ENCODE peak calls at places on chromosomes 6 and 20, in five cellular contexts. One of them, this sample, is unnamed.

GRCh38 chr6:5855787-5856186 is 150.9 kb downstream of the NRN1 start:
- DNase-seq in A549: no peak
- DNase-seq in aorta: no peak
- DNase-seq in NCI-H460: no peak
- DNase-seq in activated gamma-delta T cell treated with Interleukin-2 at 50 U/mL for 16 hours: no peak
- DNase-seq in this sample: peak; percentile 37

GRCh38 chr20:40591104-40591503 is 97.9 kb downstream of the MAFB start:
- DNase-seq in A549: no peak
- DNase-seq in aorta: no peak
- DNase-seq in NCI-H460: no peak
- DNase-seq in activated gamma-delta T cell treated with Interleukin-2 at 50 U/mL for 16 hours: no peak
- DNase-seq in this sample: no peak

GRCh38 chr20:63659370-63659769 is 1.3 kb downstream of the RTEL1 start:
- DNase-seq in A549: no peak
- DNase-seq in aorta: no peak
- DNase-seq in NCI-H460: no peak
- DNase-seq in activated gamma-delta T cell treated with Interleukin-2 at 50 U/mL for 16 hours: no peak
- DNase-seq in this sample: no peak

GRCh38 chr6:160146454-160147145 is 25.0 kb downstream of the SLC22A1 start:
- DNase-seq in A549: no peak
- DNase-seq in aorta: no peak
- DNase-seq in NCI-H460: no peak
- DNase-seq in activated gamma-delta T cell treated with Interleukin-2 at 50 U/mL for 16 hours: no peak
- DNase-seq in this sample: no peak

GRCh38 chr6:88663801-88664200 is 299.6 kb downstream of the RNGTT start:
- DNase-seq in A549: no peak
- DNase-seq in aorta: no peak
- DNase-seq in NCI-H460: no peak
- DNase-seq in activated gamma-delta T cell treated with Interleukin-2 at 50 U/mL for 16 hours: no peak
- DNase-seq in this sample: no peak

GRCh38 chr20:38542994-38543906 is 37.7 kb upstream of the ADIG start:
- DNase-seq in A549: no peak
- DNase-seq in aorta: no peak
- DNase-seq in NCI-H460: no peak
- DNase-seq in activated gamma-delta T cell treated with Interleukin-2 at 50 U/mL for 16 hours: no peak
- DNase-seq in this sample: no peak

GRCh38 chr20:45359406-45360148 is 3.4 kb upstream of the SYS1 start:
- DNase-seq in A549: no peak
- DNase-seq in aorta: no peak
- DNase-seq in NCI-H460: no peak
- DNase-seq in activated gamma-delta T cell treated with Interleukin-2 at 50 U/mL for 16 hours: no peak
- DNase-seq in this sample: no peak

GRCh38 chr6:30399390-30400058 is 54.6 kb downstream of the RPP21 start:
- DNase-seq in A549: no peak
- DNase-seq in aorta: no peak
- DNase-seq in NCI-H460: no peak
- DNase-seq in activated gamma-delta T cell treated with Interleukin-2 at 50 U/mL for 16 hours: no peak
- DNase-seq in this sample: no peak

GRCh38 chr6:116127771-116128493 is 2.0 kb upstream of the COL10A1 start:
- DNase-seq in A549: no peak
- DNase-seq in aorta: no peak
- DNase-seq in NCI-H460: no peak
- DNase-seq in activated gamma-delta T cell treated with Interleukin-2 at 50 U/mL for 16 hours: no peak
- DNase-seq in this sample: no peak

GRCh38 chr6:46655803-46656202 is 3.0 kb downstream of the SLC25A27 start:
- DNase-seq in A549: peak; percentile 5
- DNase-seq in aorta: no peak
- DNase-seq in NCI-H460: no peak
- DNase-seq in activated gamma-delta T cell treated with Interleukin-2 at 50 U/mL for 16 hours: no peak
- DNase-seq in this sample: no peak

GRCh38 chr6:166617359-166617758 is 9.7 kb downstream of the RPS6KA2 start:
- DNase-seq in A549: no peak
- DNase-seq in aorta: no peak
- DNase-seq in NCI-H460: no peak
- DNase-seq in activated gamma-delta T cell treated with Interleukin-2 at 50 U/mL for 16 hours: no peak
- DNase-seq in this sample: no peak

GRCh38 chr6:32882879-32883250 is 28.9 kb downstream of the PSMB9 start:
- DNase-seq in A549: no peak
- DNase-seq in aorta: no peak
- DNase-seq in NCI-H460: no peak
- DNase-seq in activated gamma-delta T cell treated with Interleukin-2 at 50 U/mL for 16 hours: no peak
- DNase-seq in this sample: no peak

GRCh38 chr20:62717933-62718332 is 9.3 kb downstream of the NTSR1 start:
- DNase-seq in A549: no peak
- DNase-seq in aorta: no peak
- DNase-seq in NCI-H460: no peak
- DNase-seq in activated gamma-delta T cell treated with Interleukin-2 at 50 U/mL for 16 hours: no peak
- DNase-seq in this sample: no peak

GRCh38 chr20:62759981-62760431 is 36.3 kb upstream of the MRGBP start:
- DNase-seq in A549: no peak
- DNase-seq in aorta: peak; percentile 34
- DNase-seq in NCI-H460: no peak
- DNase-seq in activated gamma-delta T cell treated with Interleukin-2 at 50 U/mL for 16 hours: no peak
- DNase-seq in this sample: no peak

GRCh38 chr6:13273931-13274706 is 54.2 kb downstream of the TBC1D7 start:
- DNase-seq in A549: no peak
- DNase-seq in aorta: peak; percentile 73
- DNase-seq in NCI-H460: no peak
- DNase-seq in activated gamma-delta T cell treated with Interleukin-2 at 50 U/mL for 16 hours: peak; percentile 41
- DNase-seq in this sample: peak; percentile 83